ENCODE peak calls at places on chromosomes 11 and 22, in four cellular contexts. C, D, W and E are unnamed samples.
A peak's percentile ranks its signal among the peaks of the same experiment; 100 is the strongest.

GRCh38 chr22:44386386-44387035 is 73.8 kb upstream of the SHISAL1 start:
- DNase-seq in C (no peak), W (peak; percentile 52), D (no peak), E (no peak)

GRCh38 chr22:30474683-30475424 is 3.0 kb upstream of the SEC14L3 start:
- DNase-seq in C (no peak), W (no peak), D (no peak), E (no peak)

GRCh38 chr11:5280582-5281102 is 10.9 kb upstream of the HBE1 start:
- DNase-seq in C (peak; percentile 100), W (no peak), D (no peak), E (no peak)

GRCh38 chr11:20364412-20364792 is 888 bp downstream of the HTATIP2 start:
- DNase-seq in W (no peak), D (no peak), C (no peak), E (no peak)

GRCh38 chr22:44196731-44197131 is 16.0 kb downstream of the PARVG start:
- DNase-seq in W (peak; percentile 50), C (no peak), D (no peak), E (no peak)

GRCh38 chr11:27349919-27350318 is 13.1 kb downstream of the CCDC34 start:
- DNase-seq in D (no peak), W (no peak), C (no peak), E (no peak)

GRCh38 chr11:74318241-74318932 is 6.9 kb upstream of the P4HA3 start:
- DNase-seq in C (peak; percentile 65), W (no peak), D (no peak), E (no peak)

GRCh38 chr11:102850973-102851745 is 7.8 kb upstream of the MMP3 start:
- DNase-seq in D (no peak), C (peak; percentile 86), W (no peak), E (no peak)

GRCh38 chr22:42745118-42745517 is 24.4 kb upstream of the A4GALT start:
- DNase-seq in W (no peak), D (no peak), C (peak; percentile 75), E (no peak)

GRCh38 chr11:44235765-44236201 is 74.2 kb downstream of the ALX4 start:
- DNase-seq in D (no peak), W (no peak), C (peak; percentile 31), E (no peak)

GRCh38 chr22:49203091-49203862 is 624.4 kb downstream of the BRD1 start:
- DNase-seq in C (no peak), W (peak; percentile 38), D (peak; percentile 10), E (no peak)

GRCh38 chr22:26471522-26471921 is 12.1 kb downstream of the HPS4 start:
- DNase-seq in D (no peak), C (peak; percentile 83), W (no peak), E (peak; percentile 78)

GRCh38 chr11:57203359-57203758 is 21.6 kb downstream of the LRRC55 start:
- DNase-seq in W (peak; percentile 90), C (peak; percentile 48), D (peak; percentile 88), E (peak; percentile 63)

GRCh38 chr22:38298312-38299000 is 18.8 kb downstream of the CSNK1E start:
- DNase-seq in W (no peak), D (no peak), C (peak; percentile 88), E (no peak)

GRCh38 chr22:49608228-49608627 is 219.4 kb downstream of the BRD1 start:
- DNase-seq in W (peak; percentile 40), C (no peak), D (no peak), E (no peak)

GRCh38 chr11:92651159-92651558 is 318.3 kb upstream of the MTNR1B start:
- DNase-seq in D (no peak), W (no peak), C (no peak), E (no peak)

GRCh38 chr11:62545437-62546243 is 966 bp downstream of the AHNAK start:
- DNase-seq in C (peak; percentile 93), D (peak; percentile 96), W (peak; percentile 97), E (peak; percentile 87)

GRCh38 chr11:6232899-6233298 is 1.5 kb downstream of the FHIP1B start:
- DNase-seq in W (no peak), D (no peak), C (no peak), E (no peak)

GRCh38 chr11:64285885-64286800 is 495 bp downstream of the GPR137 start:
- DNase-seq in W (no peak), D (no peak), C (no peak), E (peak; percentile 73)

GRCh38 chr11:64249038-64249437 is 2.3 kb upstream of the PLCB3 start:
- DNase-seq in C (no peak), W (no peak), D (no peak), E (no peak)

GRCh38 chr11:77884186-77884828 is 63.4 kb downstream of the AAMDC start:
- DNase-seq in C (peak; percentile 85), W (no peak), D (no peak), E (no peak)

GRCh38 chr11:126257144-126257543 is 11.6 kb downstream of the SRPRA start:
- DNase-seq in W (no peak), C (no peak), D (no peak), E (no peak)

GRCh38 chr22:45709004-45709739 is 37.5 kb downstream of the ATXN10 start:
- DNase-seq in D (no peak), C (peak; percentile 79), W (no peak), E (no peak)

GRCh38 chr11:100799445-100799844 is 112.4 kb downstream of the ARHGAP42 start:
- DNase-seq in C (no peak), W (no peak), D (no peak), E (no peak)

GRCh38 chr11:65425971-65426838 is 3.6 kb downstream of the NEAT1 start:
- DNase-seq in C (peak; percentile 89), D (peak; percentile 12), W (peak; percentile 52), E (no peak)

GRCh38 chr11:118002010-118002540 is 15.9 kb downstream of the IL10RA start:
- DNase-seq in C (no peak), D (no peak), W (no peak), E (no peak)

GRCh38 chr11:6545917-6546605 is 49.0 kb downstream of the DNHD1 start:
- DNase-seq in C (no peak), W (no peak), D (peak; percentile 52), E (peak; percentile 87)

GRCh38 chr22:32265882-32266767 is 11.0 kb upstream of the SLC5A4 start:
- DNase-seq in C (peak; percentile 67), D (peak; percentile 59), W (peak; percentile 79), E (peak; percentile 50)

GRCh38 chr11:44812971-44813370 is 86.2 kb downstream of the TSPAN18 start:
- DNase-seq in W (no peak), C (no peak), D (no peak), E (no peak)

GRCh38 chr11:126157326-126158030 is 54.0 kb downstream of the RPUSD4 start:
- DNase-seq in D (no peak), W (no peak), C (no peak), E (no peak)

GRCh38 chr11:26286472-26287066 is 45.4 kb upstream of the ANO3 start:
- DNase-seq in C (peak; percentile 37), D (no peak), W (no peak), E (no peak)

DNA sequence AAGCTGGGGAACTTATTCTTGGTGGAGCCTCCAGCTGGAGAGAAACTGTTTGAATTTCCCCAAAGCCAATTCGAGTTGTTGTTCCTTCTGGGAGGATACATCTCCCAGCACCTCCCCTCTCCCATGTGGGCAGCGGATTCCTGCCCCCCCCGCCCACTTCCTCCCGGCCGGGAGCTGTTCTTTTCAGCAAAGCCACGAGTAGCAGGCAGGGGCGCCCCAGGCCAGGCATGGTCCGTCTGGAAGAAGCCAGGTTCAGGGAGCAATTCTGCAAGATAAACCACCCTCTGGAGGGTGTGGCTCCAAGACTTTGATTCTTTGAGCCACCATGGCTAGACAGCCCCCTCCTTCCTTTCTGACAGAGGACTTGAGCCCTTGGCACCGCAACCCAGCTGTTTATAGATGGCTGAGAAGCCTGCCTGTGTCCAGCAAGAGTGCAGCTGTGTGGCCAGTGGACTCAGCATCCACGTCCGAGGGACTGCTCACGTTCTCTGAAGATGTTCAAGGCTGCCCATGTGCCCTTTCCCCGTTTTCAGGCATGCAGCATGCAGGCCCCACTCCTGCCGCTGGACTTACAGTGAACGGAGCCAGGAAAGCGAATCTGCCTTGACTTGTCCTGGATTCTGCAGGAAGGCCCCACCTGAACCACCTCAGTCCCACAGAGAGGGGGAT is 170.3 kb downstream of the CTTN start:
- DNase-seq in C (peak; percentile 24), D (peak; percentile 49), W (no peak), E (no peak)
- TF ChIP-seq CTCF in C (no peak), D (peak; percentile 10), W (no peak), E (no peak)

GRCh38 chr22:37223965-37224551 is 11.8 kb upstream of the SSTR3 start:
- DNase-seq in C (no peak), W (no peak), D (no peak), E (no peak)
- TF ChIP-seq POLR2A in C (no peak), W (no peak), D (no peak), E (no peak)

DNA sequence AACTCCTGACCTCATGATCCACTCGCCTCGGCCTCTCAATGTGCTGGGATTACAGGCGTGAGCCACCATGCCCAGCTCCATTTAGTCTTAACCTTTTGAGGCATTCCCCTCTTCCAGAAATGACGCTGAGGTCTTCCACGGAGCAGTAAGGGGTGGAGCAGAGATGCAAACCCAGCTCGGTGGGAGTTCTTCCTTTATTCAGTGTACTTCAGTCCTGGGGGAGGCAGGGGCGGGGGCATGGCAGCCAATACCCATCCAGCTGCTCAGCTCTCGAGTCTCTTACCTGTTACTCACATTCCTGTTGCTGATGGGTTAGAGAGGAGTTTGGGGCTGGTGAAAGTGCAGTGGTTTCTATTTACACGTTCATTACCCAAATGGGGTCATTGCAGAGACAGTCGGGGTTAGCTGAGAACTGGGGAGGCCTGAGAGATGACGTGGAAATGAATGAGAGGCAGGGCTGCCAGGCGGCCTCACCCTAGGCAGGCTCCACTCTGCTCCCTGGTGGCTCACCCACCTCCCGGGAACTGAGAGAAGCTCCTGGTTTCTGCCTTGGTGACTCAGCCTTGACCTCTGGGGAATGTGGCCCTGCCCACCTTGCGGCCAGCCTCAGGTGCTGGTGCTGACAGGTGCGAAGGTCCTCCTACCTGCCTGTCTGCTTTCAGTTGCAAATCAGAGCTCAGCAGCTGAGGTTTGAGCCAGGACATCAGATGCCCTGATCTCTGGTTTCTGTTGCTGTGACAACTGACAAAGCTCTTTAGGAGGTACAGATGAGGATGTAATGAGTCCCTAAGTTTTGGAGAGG is 13.4 kb upstream of the ST14 start:
- DNase-seq in D (no peak), C (no peak), W (no peak), E (no peak)
- TF ChIP-seq CTCF in D (no peak), C (no peak), W (no peak), E (no peak)

DNA sequence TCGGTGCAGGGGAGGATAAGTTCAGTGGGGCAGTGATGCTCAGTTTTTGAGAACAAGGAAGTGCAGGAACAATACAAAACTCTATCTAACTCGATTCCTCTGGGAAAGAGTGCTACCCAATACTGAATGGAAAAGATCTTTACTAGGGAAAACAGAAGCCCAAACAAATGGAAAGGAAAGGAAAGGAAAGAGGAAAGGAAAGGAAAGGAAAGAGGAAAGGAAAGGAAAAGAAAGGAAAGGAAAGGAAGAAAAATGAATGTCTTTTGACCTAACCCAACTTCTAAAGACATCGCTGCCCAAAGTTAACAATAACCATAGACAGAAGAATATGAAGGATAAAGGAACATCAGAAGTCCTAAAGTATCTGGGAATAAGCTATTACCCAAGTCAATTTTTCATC is 41.6 kb downstream of the PHF21A start:
- DNase-seq in W (no peak), D (no peak), C (no peak), E (no peak)
- TF ChIP-seq POLR2A in W (no peak), D (no peak), C (no peak), E (no peak)

GRCh38 chr11:133947298-133947905 is 9.4 kb downstream of the IGSF9B start:
- DNase-seq in W (no peak), C (peak; percentile 23), D (peak; percentile 64), E (no peak)
- TF ChIP-seq CTCF in W (no peak), C (peak; percentile 44), D (no peak), E (no peak)